ENCODE peak calls at places on chromosomes 1 and 21, in ten cellular contexts. F is prostate gland, Z is transverse colon, O is HCT116, E is tibial nerve, L is IMR-90, U is heart left ventricle, I is ovary, D is uterus, J is suprapubic skin. W is an unnamed sample.

GRCh38 chr1:94884101-94884875 is 42.6 kb downstream of the CNN3 start:
- DNase-seq in J (no peak), L (peak; percentile 76), F (peak; percentile 65), E (no peak), O (no peak), U (no peak), I (peak; percentile 61), Z (no peak), D (peak; percentile 49), W (peak; percentile 80)

GRCh38 chr1:216464489-216464888 is 41.2 kb upstream of the USH2A start:
- DNase-seq in U (no peak), D (no peak), J (no peak), I (no peak), Z (no peak), F (no peak), O (no peak), L (peak; percentile 98), E (no peak), W (no peak)

GRCh38 chr21:36807421-36808004 is 108.6 kb downstream of the SIM2 start:
- DNase-seq in D (no peak), J (no peak), L (no peak), O (no peak), Z (no peak), U (no peak), F (no peak), I (no peak), E (no peak), W (no peak)

GRCh38 chr1:241253491-241253890 is 103.5 kb downstream of the RGS7 start:
- DNase-seq in D (no peak), E (no peak), O (no peak), F (no peak), U (no peak), J (no peak), Z (no peak), L (peak; percentile 1), I (no peak), W (no peak)

GRCh38 chr1:39902121-39902807 is 547 bp upstream of the MYCL start:
- DNase-seq in J (peak; percentile 83), Z (peak; percentile 92), I (peak; percentile 61), D (peak; percentile 28), E (peak; percentile 26), F (peak; percentile 84), L (peak; percentile 26), O (peak; percentile 70), U (peak; percentile 69), W (peak; percentile 82)

GRCh38 chr1:9161963-9162362 is 33.1 kb upstream of the GPR157 start:
- DNase-seq in J (no peak), O (no peak), E (no peak), I (no peak), U (no peak), F (no peak), Z (no peak), L (no peak), D (no peak), W (no peak)

GRCh38 chr1:116502915-116503314 is 67.9 kb downstream of the CD58 start:
- DNase-seq in D (no peak), I (no peak), F (no peak), O (no peak), J (no peak), Z (no peak), U (no peak), E (no peak), L (no peak), W (no peak)

GRCh38 chr1:13792429-13792828 is 92.4 kb downstream of the PRDM2 start:
- DNase-seq in L (peak; percentile 66), E (no peak), U (no peak), D (no peak), Z (no peak), O (no peak), F (no peak), J (no peak), I (no peak), W (no peak)

GRCh38 chr1:27341525-27342252 is at the start of gene SYTL1:
- DNase-seq in J (no peak), O (peak; percentile 63), U (no peak), L (peak; percentile 67), Z (peak; percentile 75), D (no peak), I (no peak), F (peak; percentile 72), E (no peak), W (peak; percentile 70)

GRCh38 chr1:83996175-83996574 is 2.8 kb downstream of the TTLL7 start:
- DNase-seq in D (no peak), F (no peak), U (no peak), O (no peak), J (no peak), Z (no peak), E (no peak), I (no peak), L (peak; percentile 2), W (no peak)

GRCh38 chr21:36491191-36491916 is 11.4 kb upstream of the CLDN14 start:
- DNase-seq in Z (peak; percentile 38), O (no peak), J (no peak), D (no peak), F (no peak), E (no peak), U (no peak), I (no peak), L (no peak), W (no peak)

GRCh38 chr1:37482796-37483744 is 8.7 kb downstream of the ZC3H12A start:
- DNase-seq in E (no peak), F (no peak), L (no peak), I (no peak), D (no peak), U (no peak), J (peak; percentile 75), O (no peak), Z (peak; percentile 13), W (no peak)
- H3K4me1 ChIP-seq in E (peaks cover 45% of the 10 kb centered on the region), F (peaks cover 62% of the 10 kb centered on the region), L (peaks cover 40% of the 10 kb centered on the region), I (peaks cover 12% of the 10 kb centered on the region), D (no peaks in the 10 kb centered on the region), U (peaks cover 65% of the 10 kb centered on the region), J (peaks cover 83% of the 10 kb centered on the region), O (peaks cover 39% of the 10 kb centered on the region), Z (peaks cover 56% of the 10 kb centered on the region), W (peaks cover 57% of the 10 kb centered on the region)

GRCh38 chr1:76724816-76725215 is 142.5 kb upstream of the ST6GALNAC5 start:
- DNase-seq in U (no peak), O (no peak), I (no peak), F (no peak), D (no peak), J (no peak), L (no peak), Z (no peak), E (no peak), W (no peak)

GRCh38 chr1:76723949-76724348 is 143.3 kb upstream of the ST6GALNAC5 start:
- DNase-seq in E (no peak), U (no peak), D (no peak), O (no peak), F (no peak), L (no peak), I (no peak), Z (no peak), J (no peak), W (no peak)

GRCh38 chr1:76730027-76730426 is 137.3 kb upstream of the ST6GALNAC5 start:
- DNase-seq in Z (no peak), D (no peak), L (no peak), O (no peak), F (no peak), E (no peak), J (no peak), U (no peak), I (no peak), W (no peak)

GRCh38 chr1:76726251-76726650 is 141.0 kb upstream of the ST6GALNAC5 start:
- DNase-seq in E (no peak), I (no peak), O (no peak), Z (no peak), D (no peak), F (no peak), L (no peak), U (no peak), J (no peak), W (no peak)

GRCh38 chr1:76727520-76727919 is 139.8 kb upstream of the ST6GALNAC5 start:
- DNase-seq in J (no peak), D (no peak), U (no peak), O (no peak), F (no peak), Z (no peak), E (no peak), L (no peak), I (no peak), W (no peak)
- TF ChIP-seq POLR2A in J (no peak), D (no peak), U (no peak), O (no peak), F (no peak), Z (no peak), E (no peak), L (no peak), I (no peak), W (no peak)

GRCh38 chr1:164768619-164769018 is 209.6 kb downstream of the PBX1 start:
- DNase-seq in E (no peak), O (no peak), F (no peak), I (no peak), J (no peak), D (peak; percentile 12), Z (no peak), L (no peak), U (no peak), W (no peak)

GRCh38 chr1:164765993-164766720 is 207.2 kb downstream of the PBX1 start:
- DNase-seq in D (no peak), I (no peak), Z (no peak), F (no peak), J (no peak), E (no peak), L (peak; percentile 41), O (no peak), U (no peak), W (no peak)

GRCh38 chr1:164767257-164768044 is 208.5 kb downstream of the PBX1 start:
- DNase-seq in O (no peak), Z (no peak), D (no peak), F (no peak), L (peak; percentile 98), I (no peak), U (no peak), J (no peak), E (no peak), W (no peak)

GRCh38 chr1:164769504-164770148 is 210.6 kb downstream of the PBX1 start:
- DNase-seq in O (no peak), L (no peak), D (peak; percentile 7), E (no peak), I (no peak), Z (no peak), J (no peak), U (no peak), F (no peak), W (no peak)

DNA sequence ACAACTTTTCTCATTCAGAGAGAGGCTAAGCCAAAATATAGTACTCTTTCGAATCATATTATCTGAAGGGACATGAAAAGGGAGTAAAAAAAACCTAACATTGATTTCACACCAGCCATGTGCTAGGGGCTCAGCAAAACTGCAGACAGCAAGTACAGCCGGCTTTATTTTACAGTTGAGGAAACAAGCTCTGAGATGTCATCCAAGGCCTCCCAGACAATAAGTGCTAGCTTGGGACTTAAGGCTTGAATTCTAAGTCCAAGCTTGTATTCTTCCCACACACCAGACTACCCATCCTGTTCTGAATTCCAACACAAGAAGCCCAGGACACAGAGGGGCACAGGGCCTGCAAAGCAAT is 209.0 kb downstream of the PBX1 start:
- DNase-seq in D (no peak), F (no peak), J (no peak), E (no peak), U (no peak), Z (no peak), I (no peak), O (no peak), L (peak; percentile 32), W (no peak)
- H3K4me1 ChIP-seq in D (peaks cover 65% of the 10 kb centered on the region), F (no peaks in the 10 kb centered on the region), J (peaks cover 45% of the 10 kb centered on the region), E (peaks cover 31% of the 10 kb centered on the region), U (peaks cover 77% of the 10 kb centered on the region), Z (peaks cover 49% of the 10 kb centered on the region), I (peaks cover 42% of the 10 kb centered on the region), O (peaks cover 55% of the 10 kb centered on the region), L (peaks cover 37% of the 10 kb centered on the region), W (peaks cover 10% of the 10 kb centered on the region)

GRCh38 chr1:228014235-228014930 is 7.6 kb downstream of the WNT3A start:
- DNase-seq in J (peak; percentile 71), I (peak; percentile 14), Z (no peak), F (peak; percentile 80), E (no peak), D (peak; percentile 14), U (no peak), O (no peak), L (peak; percentile 38), W (peak; percentile 66)
- TF ChIP-seq POLR2A in J (no peak), I (no peak), Z (no peak), F (no peak), E (no peak), D (no peak), U (no peak), O (no peak), L (no peak), W (no peak)